ENCODE peak calls at places on chromosome 2, in four cellular contexts. One of them, this sample, is unnamed.
A peak's percentile ranks its signal among the peaks of the same experiment; 100 is the strongest.

GRCh38 chr2:136441979-136442378 is 323.4 kb upstream of the THSD7B start:
- DNase-seq in HCT116: no peak
- DNase-seq in SK-N-SH: no peak
- DNase-seq in K562: no peak
- DNase-seq in this sample: no peak

GRCh38 chr2:84041494-84041893 is 417.6 kb downstream of the SUCLG1 start:
- DNase-seq in SK-N-SH: no peak
- DNase-seq in K562: no peak
- DNase-seq in HCT116: no peak
- DNase-seq in this sample: no peak

GRCh38 chr2:188529710-188530109 is 238.0 kb downstream of the GULP1 start:
- DNase-seq in HCT116: no peak
- DNase-seq in SK-N-SH: peak; percentile 22
- DNase-seq in K562: no peak
- DNase-seq in this sample: no peak

GRCh38 chr2:85439986-85440385 is 21.5 kb downstream of the SH2D6 start:
- DNase-seq in K562: no peak
- DNase-seq in HCT116: no peak
- DNase-seq in SK-N-SH: no peak
- DNase-seq in this sample: no peak

GRCh38 chr2:99537910-99538485 is 48.2 kb upstream of the REV1 start:
- DNase-seq in SK-N-SH: no peak
- DNase-seq in K562: no peak
- DNase-seq in HCT116: no peak
- DNase-seq in this sample: no peak

GRCh38 chr2:230447036-230447435 is 31.0 kb downstream of the SP100 start:
- DNase-seq in HCT116: no peak
- DNase-seq in SK-N-SH: no peak
- DNase-seq in K562: no peak
- DNase-seq in this sample: no peak

GRCh38 chr2:216606551-216607527 is 26.4 kb upstream of the IGFBP2 start:
- DNase-seq in SK-N-SH: no peak
- DNase-seq in HCT116: no peak
- DNase-seq in K562: no peak
- DNase-seq in this sample: peak; percentile 54

GRCh38 chr2:37843554-37843953 is 81.5 kb upstream of the RMDN2 start:
- DNase-seq in SK-N-SH: no peak
- DNase-seq in HCT116: no peak
- DNase-seq in K562: no peak
- DNase-seq in this sample: no peak

GRCh38 chr2:218927876-218928275 is 31.6 kb upstream of the CDK5R2 start:
- DNase-seq in SK-N-SH: no peak
- DNase-seq in K562: no peak
- DNase-seq in HCT116: no peak
- DNase-seq in this sample: no peak

GRCh38 chr2:13884271-13884976 is 748.1 kb upstream of the LRATD1 start:
- DNase-seq in HCT116: no peak
- DNase-seq in K562: no peak
- DNase-seq in SK-N-SH: no peak
- DNase-seq in this sample: no peak

GRCh38 chr2:236572482-236572881 is 2.9 kb downstream of the ACKR3 start:
- DNase-seq in K562: no peak
- DNase-seq in SK-N-SH: no peak
- DNase-seq in HCT116: no peak
- DNase-seq in this sample: no peak

GRCh38 chr2:233501198-233502076 is 65.1 kb downstream of the USP40 start:
- DNase-seq in SK-N-SH: no peak
- DNase-seq in HCT116: no peak
- DNase-seq in K562: no peak
- DNase-seq in this sample: no peak

GRCh38 chr2:42809131-42809875 is 16.9 kb upstream of the HAAO start:
- DNase-seq in SK-N-SH: peak; percentile 40
- DNase-seq in HCT116: no peak
- DNase-seq in K562: no peak
- DNase-seq in this sample: no peak

GRCh38 chr2:209208211-209208610 is 215.6 kb upstream of the MAP2 start:
- DNase-seq in SK-N-SH: peak; percentile 16
- DNase-seq in HCT116: peak; percentile 41
- DNase-seq in K562: peak; percentile 8
- DNase-seq in this sample: no peak

GRCh38 chr2:150860301-150860700 is 372.8 kb upstream of the RND3 start:
- DNase-seq in HCT116: no peak
- DNase-seq in K562: no peak
- DNase-seq in SK-N-SH: no peak
- DNase-seq in this sample: no peak

GRCh38 chr2:138948070-138948539 is 167.9 kb upstream of the NXPH2 start:
- DNase-seq in SK-N-SH: no peak
- DNase-seq in K562: no peak
- DNase-seq in HCT116: peak; percentile 97
- DNase-seq in this sample: no peak

GRCh38 chr2:69535739-69536374 is 98.6 kb upstream of the NFU1 start:
- DNase-seq in SK-N-SH: no peak
- DNase-seq in HCT116: no peak
- DNase-seq in K562: no peak
- DNase-seq in this sample: no peak

GRCh38 chr2:233480490-233481202 is 85.9 kb downstream of the USP40 start:
- DNase-seq in K562: no peak
- DNase-seq in SK-N-SH: no peak
- DNase-seq in HCT116: no peak
- DNase-seq in this sample: no peak

GRCh38 chr2:121346407-121346806 is 61.4 kb upstream of the TFCP2L1 start:
- DNase-seq in K562: no peak
- DNase-seq in HCT116: no peak
- DNase-seq in SK-N-SH: no peak
- DNase-seq in this sample: no peak

GRCh38 chr2:162926907-162927306 is 88.3 kb upstream of the KCNH7 start:
- DNase-seq in HCT116: no peak
- DNase-seq in K562: no peak
- DNase-seq in SK-N-SH: no peak
- DNase-seq in this sample: no peak

GRCh38 chr2:47134386-47135090 is 20.6 kb downstream of the STPG4 start:
- DNase-seq in K562: no peak
- DNase-seq in SK-N-SH: no peak
- DNase-seq in HCT116: no peak
- DNase-seq in this sample: no peak

GRCh38 chr2:166090346-166090745 is 37.5 kb downstream of the SCN1A start:
- DNase-seq in K562: no peak
- DNase-seq in SK-N-SH: no peak
- DNase-seq in HCT116: no peak
- DNase-seq in this sample: no peak

GRCh38 chr2:32622570-32623310 is 5.1 kb upstream of the TTC27 start:
- DNase-seq in HCT116: no peak
- DNase-seq in SK-N-SH: no peak
- DNase-seq in K562: no peak
- DNase-seq in this sample: no peak

GRCh38 chr2:160751021-160751420 is 257.4 kb upstream of the RBMS1 start:
- DNase-seq in K562: no peak
- DNase-seq in SK-N-SH: no peak
- DNase-seq in HCT116: no peak
- DNase-seq in this sample: no peak

GRCh38 chr2:84840306-84840705 is 40.6 kb downstream of the TRABD2A start:
- DNase-seq in K562: peak; percentile 18
- DNase-seq in SK-N-SH: no peak
- DNase-seq in HCT116: no peak
- DNase-seq in this sample: no peak

GRCh38 chr2:100978582-100979051 is 23.5 kb upstream of the RPL31 start:
- DNase-seq in HCT116: no peak
- DNase-seq in K562: no peak
- DNase-seq in SK-N-SH: no peak
- DNase-seq in this sample: no peak

GRCh38 chr2:76491503-76491902 is 780.8 kb upstream of the GCFC2 start:
- DNase-seq in HCT116: no peak
- DNase-seq in K562: no peak
- DNase-seq in SK-N-SH: no peak
- DNase-seq in this sample: no peak

GRCh38 chr2:101012706-101013181 is 10.7 kb downstream of the RPL31 start:
- DNase-seq in SK-N-SH: peak; percentile 45
- DNase-seq in K562: peak; percentile 28
- DNase-seq in HCT116: no peak
- DNase-seq in this sample: no peak

GRCh38 chr2:158686166-158686792 is 108.8 kb upstream of the DAPL1 start:
- DNase-seq in SK-N-SH: peak; percentile 36
- DNase-seq in K562: no peak
- DNase-seq in HCT116: no peak
- DNase-seq in this sample: no peak

GRCh38 chr2:228094377-228094921 is 87.0 kb downstream of the SPHKAP start:
- DNase-seq in HCT116: no peak
- DNase-seq in SK-N-SH: no peak
- DNase-seq in K562: no peak
- DNase-seq in this sample: no peak

GRCh38 chr2:25160376-25160775 is 8.0 kb downstream of the POMC start:
- DNase-seq in SK-N-SH: no peak
- DNase-seq in K562: no peak
- DNase-seq in HCT116: no peak
- DNase-seq in this sample: no peak

GRCh38 chr2:25164526-25164925 is 3.9 kb downstream of the POMC start:
- DNase-seq in HCT116: no peak
- DNase-seq in SK-N-SH: no peak
- DNase-seq in K562: no peak
- DNase-seq in this sample: no peak

GRCh38 chr2:25159947-25160346 is 8.4 kb downstream of the POMC start:
- DNase-seq in HCT116: no peak
- DNase-seq in K562: peak; percentile 57
- DNase-seq in SK-N-SH: peak; percentile 91
- DNase-seq in this sample: no peak

GRCh38 chr2:25158096-25158852 is 10.1 kb downstream of the POMC start:
- DNase-seq in K562: no peak
- DNase-seq in HCT116: no peak
- DNase-seq in SK-N-SH: no peak
- DNase-seq in this sample: no peak

DNA sequence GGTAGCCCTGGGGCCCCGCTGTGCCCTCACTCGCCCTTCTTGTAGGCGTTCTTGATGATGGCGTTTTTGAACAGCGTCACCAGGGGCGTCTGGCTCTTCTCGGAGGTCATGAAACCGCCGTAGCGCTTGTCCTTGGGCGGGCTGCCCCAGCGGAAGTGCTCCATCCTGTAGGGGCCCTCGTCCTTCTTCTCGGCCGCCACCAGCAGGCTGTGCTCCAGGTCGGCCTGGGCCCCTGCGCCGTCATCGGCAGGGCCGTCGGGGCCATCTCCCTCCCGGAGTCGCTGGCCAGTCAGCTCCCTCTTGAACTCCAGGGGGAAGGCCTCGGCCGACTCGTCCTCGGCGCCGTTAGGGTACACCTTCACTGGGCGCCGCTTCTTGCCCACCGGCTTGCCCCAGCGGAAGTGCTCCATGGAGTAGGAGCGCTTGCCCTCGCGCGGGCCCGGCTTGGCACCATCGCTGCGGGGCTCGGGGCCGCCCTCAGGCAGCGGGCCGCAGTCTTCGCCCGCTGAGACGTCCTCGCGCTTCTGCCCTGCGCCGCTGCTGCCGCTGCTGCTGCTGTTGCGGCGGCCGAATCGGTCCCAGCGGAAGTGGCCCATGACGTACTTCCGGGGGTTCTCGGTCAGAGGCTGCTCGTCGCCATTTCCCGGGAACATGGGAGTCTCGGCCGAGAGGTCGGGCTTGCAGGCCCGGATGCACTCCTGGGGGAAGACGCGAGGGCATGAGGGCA is 7.2 kb downstream of the POMC start:
- DNase-seq in SK-N-SH: no peak
- DNase-seq in K562: no peak
- DNase-seq in HCT116: no peak
- DNase-seq in this sample: no peak
- TF ChIP-seq SIN3A in SK-N-SH: no peak
- TF ChIP-seq SIN3A in K562: no peak
- TF ChIP-seq SIN3A in HCT116: no peak
- TF ChIP-seq SIN3A in this sample: no peak

GRCh38 chr2:55148269-55148668 is 83.8 kb downstream of the CLHC1 start:
- DNase-seq in K562: no peak
- DNase-seq in SK-N-SH: no peak
- DNase-seq in HCT116: no peak
- DNase-seq in this sample: no peak
- TF ChIP-seq SIN3A in K562: no peak
- TF ChIP-seq SIN3A in SK-N-SH: peak; percentile 58
- TF ChIP-seq SIN3A in HCT116: no peak
- TF ChIP-seq SIN3A in this sample: no peak

GRCh38 chr2:201448701-201449100 is 2.6 kb downstream of the TRAK2 start:
- DNase-seq in SK-N-SH: no peak
- DNase-seq in K562: no peak
- DNase-seq in HCT116: no peak
- DNase-seq in this sample: no peak

GRCh38 chr2:201452856-201453643 is 1.5 kb downstream of the STRADB start:
- DNase-seq in HCT116: no peak
- DNase-seq in SK-N-SH: no peak
- DNase-seq in K562: no peak
- DNase-seq in this sample: no peak

GRCh38 chr2:201451330-201452057 is at the start of the genes STRADB and TRAK2:
- DNase-seq in K562: peak; percentile 92
- DNase-seq in SK-N-SH: peak; percentile 96
- DNase-seq in HCT116: peak; percentile 88
- DNase-seq in this sample: peak; percentile 80

GRCh38 chr2:201450910-201451329 is 338 bp downstream of the TRAK2 start:
- DNase-seq in SK-N-SH: no peak
- DNase-seq in K562: no peak
- DNase-seq in HCT116: no peak
- DNase-seq in this sample: no peak

GRCh38 chr2:201452058-201452736 is 657 bp downstream of the STRADB start:
- DNase-seq in SK-N-SH: no peak
- DNase-seq in K562: no peak
- DNase-seq in HCT116: no peak
- DNase-seq in this sample: no peak
- TF ChIP-seq SIN3A in SK-N-SH: no peak
- TF ChIP-seq SIN3A in K562: no peak
- TF ChIP-seq SIN3A in HCT116: no peak
- TF ChIP-seq SIN3A in this sample: no peak

GRCh38 chr2:222120933-222121332 is 177.9 kb downstream of the PAX3 start:
- DNase-seq in K562: no peak
- DNase-seq in HCT116: no peak
- DNase-seq in SK-N-SH: no peak
- DNase-seq in this sample: no peak
- TF ChIP-seq SIN3A in K562: no peak
- TF ChIP-seq SIN3A in HCT116: no peak
- TF ChIP-seq SIN3A in SK-N-SH: no peak
- TF ChIP-seq SIN3A in this sample: no peak

GRCh38 chr2:171470129-171470528 is 36.1 kb downstream of the DCAF17 start:
- DNase-seq in HCT116: no peak
- DNase-seq in K562: no peak
- DNase-seq in SK-N-SH: no peak
- DNase-seq in this sample: no peak
- TF ChIP-seq SIN3A in HCT116: no peak
- TF ChIP-seq SIN3A in K562: no peak
- TF ChIP-seq SIN3A in SK-N-SH: no peak
- TF ChIP-seq SIN3A in this sample: no peak

GRCh38 chr2:15673919-15674636 is 82.4 kb downstream of the DDX1 start:
- DNase-seq in K562: no peak
- DNase-seq in SK-N-SH: no peak
- DNase-seq in HCT116: peak; percentile 6
- DNase-seq in this sample: no peak
- TF ChIP-seq SIN3A in K562: no peak
- TF ChIP-seq SIN3A in SK-N-SH: no peak
- TF ChIP-seq SIN3A in HCT116: no peak
- TF ChIP-seq SIN3A in this sample: no peak

This sample was measured in GM12878.